ENCODE peak calls at places on chromosomes 7 and 10, in nine cellular contexts. One of them, this sample, is unnamed.
A peak's percentile ranks its signal among the peaks of the same experiment; 100 is the strongest.

GRCh38 chr10:34580643-34581042 is 234.5 kb downstream of the PARD3 start:
- DNase-seq in CD8-positive, alpha-beta T cell: no peak
- DNase-seq in colonic mucosa: no peak
- DNase-seq in esophagus squamous epithelium: no peak
- DNase-seq in lower lobe of right lung: no peak
- DNase-seq in CD14-positive monocyte: no peak
- DNase-seq in IMR-90: peak; percentile 63
- DNase-seq in AG09319: no peak
- DNase-seq in thoracic aorta: no peak
- DNase-seq in this sample: peak; percentile 37

GRCh38 chr10:124559372-124560132 is 97.9 kb downstream of the LHPP start:
- DNase-seq in IMR-90: no peak
- DNase-seq in CD8-positive, alpha-beta T cell: no peak
- DNase-seq in colonic mucosa: no peak
- DNase-seq in CD14-positive monocyte: no peak
- DNase-seq in lower lobe of right lung: peak; percentile 34
- DNase-seq in thoracic aorta: no peak
- DNase-seq in esophagus squamous epithelium: no peak
- DNase-seq in AG09319: no peak
- DNase-seq in this sample: no peak

GRCh38 chr10:53909791-53910190 is 891.2 kb downstream of the PCDH15 start:
- DNase-seq in AG09319: no peak
- DNase-seq in IMR-90: no peak
- DNase-seq in CD14-positive monocyte: no peak
- DNase-seq in lower lobe of right lung: no peak
- DNase-seq in colonic mucosa: no peak
- DNase-seq in esophagus squamous epithelium: no peak
- DNase-seq in thoracic aorta: no peak
- DNase-seq in CD8-positive, alpha-beta T cell: no peak
- DNase-seq in this sample: no peak

GRCh38 chr7:66626236-66626957 is 2.3 kb upstream of the KCTD7 start:
- DNase-seq in thoracic aorta: no peak
- DNase-seq in IMR-90: peak; percentile 80
- DNase-seq in CD14-positive monocyte: no peak
- DNase-seq in esophagus squamous epithelium: no peak
- DNase-seq in colonic mucosa: no peak
- DNase-seq in CD8-positive, alpha-beta T cell: no peak
- DNase-seq in lower lobe of right lung: no peak
- DNase-seq in AG09319: peak; percentile 41
- DNase-seq in this sample: peak; percentile 79

GRCh38 chr10:70596860-70597809 is 5.4 kb downstream of the PRF1 start:
- DNase-seq in esophagus squamous epithelium: no peak
- DNase-seq in CD8-positive, alpha-beta T cell: no peak
- DNase-seq in colonic mucosa: peak; percentile 10
- DNase-seq in lower lobe of right lung: no peak
- DNase-seq in AG09319: no peak
- DNase-seq in thoracic aorta: no peak
- DNase-seq in IMR-90: no peak
- DNase-seq in CD14-positive monocyte: no peak
- DNase-seq in this sample: no peak

GRCh38 chr7:155448632-155449007 is 9.3 kb upstream of the EN2 start:
- DNase-seq in thoracic aorta: no peak
- DNase-seq in CD14-positive monocyte: no peak
- DNase-seq in esophagus squamous epithelium: no peak
- DNase-seq in colonic mucosa: no peak
- DNase-seq in AG09319: no peak
- DNase-seq in IMR-90: no peak
- DNase-seq in lower lobe of right lung: peak; percentile 38
- DNase-seq in CD8-positive, alpha-beta T cell: no peak
- DNase-seq in this sample: no peak

GRCh38 chr10:89588671-89589070 is 53.3 kb upstream of the SLC16A12 start:
- DNase-seq in thoracic aorta: no peak
- DNase-seq in CD14-positive monocyte: no peak
- DNase-seq in lower lobe of right lung: no peak
- DNase-seq in esophagus squamous epithelium: no peak
- DNase-seq in IMR-90: no peak
- DNase-seq in CD8-positive, alpha-beta T cell: no peak
- DNase-seq in colonic mucosa: no peak
- DNase-seq in AG09319: no peak
- DNase-seq in this sample: no peak

GRCh38 chr10:130179640-130180039 is 43.4 kb downstream of the GLRX3 start:
- DNase-seq in IMR-90: peak; percentile 78
- DNase-seq in CD14-positive monocyte: no peak
- DNase-seq in lower lobe of right lung: no peak
- DNase-seq in CD8-positive, alpha-beta T cell: peak; percentile 23
- DNase-seq in AG09319: peak; percentile 11
- DNase-seq in thoracic aorta: no peak
- DNase-seq in colonic mucosa: no peak
- DNase-seq in esophagus squamous epithelium: no peak
- DNase-seq in this sample: peak; percentile 71

GRCh38 chr7:40717242-40717641 is 582.4 kb downstream of the SUGCT start:
- DNase-seq in AG09319: peak; percentile 54
- DNase-seq in CD14-positive monocyte: no peak
- DNase-seq in IMR-90: peak; percentile 81
- DNase-seq in lower lobe of right lung: peak; percentile 49
- DNase-seq in thoracic aorta: peak; percentile 22
- DNase-seq in CD8-positive, alpha-beta T cell: no peak
- DNase-seq in colonic mucosa: peak; percentile 39
- DNase-seq in esophagus squamous epithelium: no peak
- DNase-seq in this sample: no peak

GRCh38 chr10:129761981-129762956 is 201.8 kb downstream of the EBF3 start:
- DNase-seq in CD14-positive monocyte: no peak
- DNase-seq in IMR-90: no peak
- DNase-seq in colonic mucosa: peak; percentile 6
- DNase-seq in CD8-positive, alpha-beta T cell: no peak
- DNase-seq in thoracic aorta: no peak
- DNase-seq in lower lobe of right lung: peak; percentile 26
- DNase-seq in esophagus squamous epithelium: no peak
- DNase-seq in AG09319: no peak
- DNase-seq in this sample: no peak

GRCh38 chr10:970311-971149 is 17.7 kb upstream of the GTPBP4 start:
- DNase-seq in CD14-positive monocyte: no peak
- DNase-seq in colonic mucosa: peak; percentile 27
- DNase-seq in CD8-positive, alpha-beta T cell: no peak
- DNase-seq in lower lobe of right lung: no peak
- DNase-seq in esophagus squamous epithelium: no peak
- DNase-seq in IMR-90: no peak
- DNase-seq in AG09319: no peak
- DNase-seq in thoracic aorta: no peak
- DNase-seq in this sample: peak; percentile 26

GRCh38 chr10:59289809-59290208 is 72.5 kb downstream of the FAM13C start:
- DNase-seq in esophagus squamous epithelium: no peak
- DNase-seq in CD8-positive, alpha-beta T cell: no peak
- DNase-seq in thoracic aorta: no peak
- DNase-seq in colonic mucosa: no peak
- DNase-seq in CD14-positive monocyte: no peak
- DNase-seq in AG09319: no peak
- DNase-seq in IMR-90: no peak
- DNase-seq in lower lobe of right lung: no peak
- DNase-seq in this sample: no peak

GRCh38 chr10:59290448-59290847 is 71.9 kb downstream of the FAM13C start:
- DNase-seq in esophagus squamous epithelium: no peak
- DNase-seq in thoracic aorta: no peak
- DNase-seq in IMR-90: no peak
- DNase-seq in CD8-positive, alpha-beta T cell: no peak
- DNase-seq in lower lobe of right lung: no peak
- DNase-seq in CD14-positive monocyte: no peak
- DNase-seq in colonic mucosa: no peak
- DNase-seq in AG09319: no peak
- DNase-seq in this sample: no peak

GRCh38 chr10:59285073-59285472 is 77.3 kb downstream of the FAM13C start:
- DNase-seq in IMR-90: no peak
- DNase-seq in lower lobe of right lung: no peak
- DNase-seq in thoracic aorta: no peak
- DNase-seq in colonic mucosa: no peak
- DNase-seq in AG09319: no peak
- DNase-seq in CD8-positive, alpha-beta T cell: no peak
- DNase-seq in CD14-positive monocyte: no peak
- DNase-seq in esophagus squamous epithelium: no peak
- DNase-seq in this sample: no peak

GRCh38 chr10:59285848-59286247 is 76.5 kb downstream of the FAM13C start:
- DNase-seq in IMR-90: no peak
- DNase-seq in CD8-positive, alpha-beta T cell: no peak
- DNase-seq in CD14-positive monocyte: no peak
- DNase-seq in esophagus squamous epithelium: no peak
- DNase-seq in lower lobe of right lung: no peak
- DNase-seq in colonic mucosa: no peak
- DNase-seq in thoracic aorta: no peak
- DNase-seq in AG09319: no peak
- DNase-seq in this sample: no peak

DNA sequence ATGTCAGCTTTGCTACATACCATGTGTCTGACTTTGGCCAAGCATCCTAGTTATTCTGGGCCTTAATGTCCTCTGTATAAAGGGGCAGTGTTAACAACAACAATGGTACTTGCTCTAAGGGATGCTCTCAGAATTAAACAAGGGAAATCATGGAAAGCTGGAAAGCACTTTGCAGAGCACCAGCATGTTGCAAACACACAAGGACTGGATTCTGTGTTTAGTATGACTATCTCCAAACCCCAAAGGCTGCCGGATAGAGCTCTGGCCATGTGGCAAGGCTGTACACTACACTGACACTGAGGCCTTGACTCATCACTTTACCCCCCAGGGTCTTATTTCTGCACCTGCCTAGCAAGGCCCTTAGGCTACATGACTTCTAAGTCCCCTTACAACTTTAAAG is 74.8 kb downstream of the FAM13C start:
- DNase-seq in CD14-positive monocyte: no peak
- DNase-seq in lower lobe of right lung: no peak
- DNase-seq in esophagus squamous epithelium: no peak
- DNase-seq in colonic mucosa: no peak
- DNase-seq in thoracic aorta: no peak
- DNase-seq in CD8-positive, alpha-beta T cell: no peak
- DNase-seq in AG09319: no peak
- DNase-seq in IMR-90: no peak
- DNase-seq in this sample: no peak
- TF ChIP-seq CTCF in CD14-positive monocyte: no peak
- TF ChIP-seq CTCF in lower lobe of right lung: no peak
- TF ChIP-seq CTCF in esophagus squamous epithelium: no peak
- TF ChIP-seq CTCF in colonic mucosa: no peak
- TF ChIP-seq CTCF in thoracic aorta: no peak
- TF ChIP-seq CTCF in CD8-positive, alpha-beta T cell: no peak
- TF ChIP-seq CTCF in AG09319: no peak
- TF ChIP-seq CTCF in IMR-90: no peak
- TF ChIP-seq CTCF in this sample: no peak

GRCh38 chr7:128066858-128067257 is 35.6 kb upstream of the LRRC4 start:
- DNase-seq in esophagus squamous epithelium: no peak
- DNase-seq in thoracic aorta: no peak
- DNase-seq in lower lobe of right lung: no peak
- DNase-seq in CD8-positive, alpha-beta T cell: no peak
- DNase-seq in IMR-90: no peak
- DNase-seq in colonic mucosa: no peak
- DNase-seq in CD14-positive monocyte: no peak
- DNase-seq in AG09319: no peak
- DNase-seq in this sample: no peak
- TF ChIP-seq CTCF in esophagus squamous epithelium: no peak
- TF ChIP-seq CTCF in thoracic aorta: no peak
- TF ChIP-seq CTCF in lower lobe of right lung: no peak
- TF ChIP-seq CTCF in CD8-positive, alpha-beta T cell: no peak
- TF ChIP-seq CTCF in IMR-90: no peak
- TF ChIP-seq CTCF in colonic mucosa: no peak
- TF ChIP-seq CTCF in CD14-positive monocyte: no peak
- TF ChIP-seq CTCF in AG09319: no peak
- TF ChIP-seq CTCF in this sample: peak; percentile 19

GRCh38 chr7:46494026-46494425 is 573.0 kb upstream of the IGFBP3 start:
- DNase-seq in CD8-positive, alpha-beta T cell: no peak
- DNase-seq in IMR-90: peak; percentile 66
- DNase-seq in AG09319: no peak
- DNase-seq in colonic mucosa: no peak
- DNase-seq in esophagus squamous epithelium: no peak
- DNase-seq in CD14-positive monocyte: no peak
- DNase-seq in thoracic aorta: no peak
- DNase-seq in lower lobe of right lung: no peak
- DNase-seq in this sample: peak; percentile 76

GRCh38 chr7:46494441-46494840 is 573.4 kb upstream of the IGFBP3 start:
- DNase-seq in CD14-positive monocyte: no peak
- DNase-seq in lower lobe of right lung: no peak
- DNase-seq in CD8-positive, alpha-beta T cell: no peak
- DNase-seq in colonic mucosa: no peak
- DNase-seq in AG09319: no peak
- DNase-seq in IMR-90: peak; percentile 35
- DNase-seq in thoracic aorta: no peak
- DNase-seq in esophagus squamous epithelium: no peak
- DNase-seq in this sample: peak; percentile 5

GRCh38 chr7:46490406-46490805 is 569.3 kb upstream of the IGFBP3 start:
- DNase-seq in IMR-90: no peak
- DNase-seq in colonic mucosa: no peak
- DNase-seq in esophagus squamous epithelium: no peak
- DNase-seq in CD14-positive monocyte: no peak
- DNase-seq in CD8-positive, alpha-beta T cell: no peak
- DNase-seq in thoracic aorta: no peak
- DNase-seq in lower lobe of right lung: no peak
- DNase-seq in AG09319: no peak
- DNase-seq in this sample: no peak

GRCh38 chr7:46492460-46492859 is 571.4 kb upstream of the IGFBP3 start:
- DNase-seq in colonic mucosa: no peak
- DNase-seq in CD14-positive monocyte: no peak
- DNase-seq in AG09319: no peak
- DNase-seq in CD8-positive, alpha-beta T cell: no peak
- DNase-seq in thoracic aorta: no peak
- DNase-seq in lower lobe of right lung: no peak
- DNase-seq in esophagus squamous epithelium: no peak
- DNase-seq in IMR-90: no peak
- DNase-seq in this sample: no peak

GRCh38 chr7:46493196-46493595 is 572.1 kb upstream of the IGFBP3 start:
- DNase-seq in esophagus squamous epithelium: no peak
- DNase-seq in CD14-positive monocyte: no peak
- DNase-seq in IMR-90: no peak
- DNase-seq in AG09319: no peak
- DNase-seq in thoracic aorta: no peak
- DNase-seq in CD8-positive, alpha-beta T cell: no peak
- DNase-seq in colonic mucosa: no peak
- DNase-seq in lower lobe of right lung: no peak
- DNase-seq in this sample: no peak
- TF ChIP-seq CTCF in esophagus squamous epithelium: no peak
- TF ChIP-seq CTCF in CD14-positive monocyte: no peak
- TF ChIP-seq CTCF in IMR-90: no peak
- TF ChIP-seq CTCF in AG09319: no peak
- TF ChIP-seq CTCF in thoracic aorta: no peak
- TF ChIP-seq CTCF in CD8-positive, alpha-beta T cell: no peak
- TF ChIP-seq CTCF in colonic mucosa: no peak
- TF ChIP-seq CTCF in lower lobe of right lung: no peak
- TF ChIP-seq CTCF in this sample: peak; percentile 51

DNA sequence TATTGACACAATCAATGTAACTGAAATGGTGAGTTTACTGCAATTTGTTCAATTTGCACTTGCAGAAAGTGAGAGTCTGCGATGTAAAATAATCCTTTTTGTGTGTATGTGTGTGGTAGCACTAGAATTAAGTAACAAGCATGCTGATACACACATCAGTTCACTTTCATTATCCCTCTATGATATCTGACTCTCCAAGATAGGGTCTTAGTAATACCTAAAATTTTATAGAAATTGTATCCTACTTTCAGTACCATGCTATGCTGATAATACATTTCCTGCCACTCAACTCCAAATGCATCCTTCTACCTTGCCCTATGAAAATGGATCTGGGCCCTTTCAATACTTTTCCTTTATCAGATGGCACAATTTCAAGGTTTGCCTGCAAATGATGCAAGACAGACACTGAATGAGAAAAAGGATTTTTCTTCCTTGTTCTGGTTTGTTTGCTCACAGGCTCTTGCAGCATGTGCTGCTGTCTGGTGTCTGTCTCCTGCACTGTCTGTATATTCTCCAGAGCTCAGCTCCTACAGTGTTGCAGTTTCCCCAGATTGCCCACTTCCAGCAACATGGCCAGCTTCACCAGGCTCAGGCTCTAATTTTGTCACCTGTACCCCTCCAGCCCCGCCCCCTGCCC is 297.9 kb upstream of the HGF start:
- DNase-seq in esophagus squamous epithelium: no peak
- DNase-seq in colonic mucosa: no peak
- DNase-seq in lower lobe of right lung: no peak
- DNase-seq in CD8-positive, alpha-beta T cell: no peak
- DNase-seq in CD14-positive monocyte: no peak
- DNase-seq in thoracic aorta: no peak
- DNase-seq in IMR-90: no peak
- DNase-seq in AG09319: no peak
- DNase-seq in this sample: no peak
- TF ChIP-seq CTCF in esophagus squamous epithelium: no peak
- TF ChIP-seq CTCF in colonic mucosa: no peak
- TF ChIP-seq CTCF in lower lobe of right lung: no peak
- TF ChIP-seq CTCF in CD8-positive, alpha-beta T cell: no peak
- TF ChIP-seq CTCF in CD14-positive monocyte: no peak
- TF ChIP-seq CTCF in thoracic aorta: no peak
- TF ChIP-seq CTCF in IMR-90: no peak
- TF ChIP-seq CTCF in AG09319: no peak
- TF ChIP-seq CTCF in this sample: no peak